ENCODE peak calls at places on chromosomes 4 and X, in six cellular contexts. F is NCI-H1048, Y is AG08396, K is LoVo, I is HS-27A, N is mesothelial cell of epicardium. B is an unnamed sample.

GRCh38 chr4:128675083-128675482 is 134.4 kb upstream of the JADE1 start:
- DNase-seq in F (no peak), Y (no peak), K (no peak), I (no peak), N (no peak), B (no peak)

GRCh38 chr4:16079046-16079445 is 4.8 kb downstream of the PROM1 start:
- DNase-seq in F (no peak), Y (no peak), K (no peak), I (no peak), N (no peak), B (no peak)

GRCh38 chr4:1171306-1172227 is 816 bp downstream of the SPON2 start:
- DNase-seq in F (no peak), Y (peak; percentile 39), K (no peak), I (no peak), N (no peak), B (no peak)

GRCh38 chrX:95733426-95733825 is 951.2 kb upstream of the DIAPH2 start:
- DNase-seq in F (no peak), Y (no peak), K (no peak), I (no peak), N (no peak), B (no peak)

GRCh38 chr4:108141213-108142045 is 27.3 kb downstream of the LEF1 start:
- DNase-seq in F (no peak), Y (no peak), K (no peak), I (no peak), N (no peak), B (no peak)

GRCh38 chrX:153474718-153475117 is 4.3 kb upstream of the HAUS7 start:
- DNase-seq in F (no peak), Y (peak; percentile 65), K (no peak), I (no peak), N (peak; percentile 51), B (no peak)

GRCh38 chrX:70755850-70756249 is 152.7 kb downstream of the TEX11 start:
- DNase-seq in F (no peak), Y (no peak), K (no peak), I (no peak), N (no peak), B (no peak)

GRCh38 chr4:99087887-99088484 is 602 bp downstream of the ADH5 start:
- DNase-seq in F (no peak), Y (peak; percentile 76), K (peak; percentile 41), I (peak; percentile 5), N (peak; percentile 43), B (peak; percentile 28)

GRCh38 chr4:6907658-6908191 is 1.9 kb upstream of the TBC1D14 start:
- DNase-seq in F (no peak), Y (no peak), K (peak; percentile 34), I (no peak), N (no peak), B (no peak)

GRCh38 chr4:115360441-115360840 is 247.0 kb upstream of the NDST4 start:
- DNase-seq in F (no peak), Y (no peak), K (peak; percentile 4), I (no peak), N (no peak), B (no peak)

GRCh38 chrX:24264383-24264782 is 49.5 kb downstream of the SUPT20HL2 start:
- DNase-seq in F (no peak), Y (no peak), K (no peak), I (no peak), N (no peak), B (no peak)

GRCh38 chrX:150767045-150767395 is 73.8 kb downstream of the MTMR1 start:
- DNase-seq in F (no peak), Y (no peak), K (no peak), I (no peak), N (no peak), B (no peak)

GRCh38 chr4:1403177-1403583 is 3.1 kb downstream of the NKX1-1 start:
- DNase-seq in F (no peak), Y (peak; percentile 6), K (no peak), I (no peak), N (peak; percentile 37), B (no peak)

GRCh38 chr4:183478123-183478522 is 26.7 kb upstream of the ING2 start:
- DNase-seq in F (no peak), Y (no peak), K (no peak), I (no peak), N (no peak), B (no peak)

GRCh38 chrX:153926594-153926862 is 464 bp upstream of the ARHGAP4 start:
- DNase-seq in F (no peak), Y (no peak), K (no peak), I (no peak), N (no peak), B (no peak)

GRCh38 chr4:66433706-66434105 is 763.4 kb upstream of the EPHA5 start:
- DNase-seq in F (no peak), Y (no peak), K (no peak), I (no peak), N (no peak), B (no peak)

GRCh38 chrX:118026631-118027030 is 90.0 kb downstream of the KLHL13 start:
- DNase-seq in F (no peak), Y (no peak), K (no peak), I (no peak), N (no peak), B (no peak)

GRCh38 chr4:23814606-23815005 is 75.2 kb downstream of the PPARGC1A start:
- DNase-seq in F (no peak), Y (no peak), K (no peak), I (no peak), N (no peak), B (no peak)

GRCh38 chr4:102606261-102606660 is 105.1 kb downstream of the NFKB1 start:
- DNase-seq in F (no peak), Y (no peak), K (no peak), I (no peak), N (no peak), B (no peak)

GRCh38 chrX:40189621-40190020 is 91.9 kb upstream of the BCOR start:
- DNase-seq in F (no peak), Y (no peak), K (no peak), I (no peak), N (no peak), B (no peak)

GRCh38 chrX:17689971-17690409 is 47.3 kb upstream of the SCML1 start:
- DNase-seq in F (no peak), Y (peak; percentile 60), K (peak; percentile 46), I (no peak), N (peak; percentile 53), B (no peak)

GRCh38 chr4:80333121-80333520 is 2.4 kb upstream of the CFAP299 start:
- DNase-seq in F (no peak), Y (no peak), K (no peak), I (no peak), N (no peak), B (no peak)

GRCh38 chrX:23902419-23902818 is 5.3 kb downstream of the APOO start:
- DNase-seq in F (peak; percentile 40), Y (peak; percentile 65), K (peak; percentile 52), I (no peak), N (no peak), B (no peak)

GRCh38 chrX:150303386-150304097 is 59.6 kb upstream of the MAMLD1 start:
- DNase-seq in F (no peak), Y (no peak), K (no peak), I (no peak), N (no peak), B (no peak)

GRCh38 chrX:71935542-71935941 is 24.9 kb downstream of the NHSL2 start:
- DNase-seq in F (no peak), Y (no peak), K (no peak), I (no peak), N (no peak), B (no peak)

GRCh38 chr4:39745920-39746319 is 48.0 kb downstream of the UBE2K start:
- DNase-seq in F (no peak), Y (no peak), K (no peak), I (no peak), N (no peak), B (no peak)

GRCh38 chrX:57286507-57287251 is at the start of gene FAAH2:
- DNase-seq in F (peak; percentile 16), Y (no peak), K (peak; percentile 61), I (no peak), N (peak; percentile 42), B (no peak)

GRCh38 chr4:69147334-69147733 is 51.1 kb downstream of the UGT2B7 start:
- DNase-seq in F (no peak), Y (no peak), K (no peak), I (no peak), N (no peak), B (no peak)

GRCh38 chrX:149571770-149572169 is 15.5 kb downstream of the MAGEA9B start:
- DNase-seq in F (no peak), Y (no peak), K (no peak), I (no peak), N (no peak), B (no peak)

GRCh38 chr4:186017801-186018200 is 51.2 kb upstream of the TLR3 start:
- DNase-seq in F (no peak), Y (no peak), K (no peak), I (no peak), N (no peak), B (no peak)

GRCh38 chr4:154503598-154503997 is 12.0 kb upstream of the DCHS2 start:
- DNase-seq in F (no peak), Y (no peak), K (peak; percentile 19), I (no peak), N (no peak), B (no peak)